ENCODE peak calls at places on chromosomes 7 and 10, in four cellular contexts. One of them, this sample, is unnamed.

GRCh38 chr7:115975766-115976165 is 54.8 kb downstream of the TFEC start:
- DNase-seq in HFFc6: no peak
- DNase-seq in ELR: no peak
- DNase-seq in amniotic stem cell: no peak
- DNase-seq in this sample: no peak

GRCh38 chr7:158606111-158606510 is 18.5 kb upstream of the PTPRN2 start:
- DNase-seq in ELR: no peak
- DNase-seq in HFFc6: peak
- DNase-seq in amniotic stem cell: no peak
- DNase-seq in this sample: no peak

GRCh38 chr7:152424348-152425108 is 11.3 kb downstream of the KMT2C start:
- DNase-seq in HFFc6: peak
- DNase-seq in ELR: peak
- DNase-seq in amniotic stem cell: no peak
- DNase-seq in this sample: no peak

GRCh38 chr10:5887029-5887428 is 2.7 kb downstream of the ANKRD16 start:
- DNase-seq in HFFc6: no peak
- DNase-seq in ELR: no peak
- DNase-seq in amniotic stem cell: no peak
- DNase-seq in this sample: no peak

GRCh38 chr10:102299873-102300272 is 54.5 kb downstream of the GBF1 start:
- DNase-seq in amniotic stem cell: no peak
- DNase-seq in HFFc6: peak
- DNase-seq in ELR: peak
- DNase-seq in this sample: no peak

GRCh38 chr10:110699859-110700468 is 55.8 kb downstream of the RBM20 start:
- DNase-seq in amniotic stem cell: no peak
- DNase-seq in ELR: no peak
- DNase-seq in HFFc6: no peak
- DNase-seq in this sample: no peak

GRCh38 chr7:103540338-103540737 is 94.3 kb upstream of the SLC26A5 start:
- DNase-seq in HFFc6: no peak
- DNase-seq in ELR: no peak
- DNase-seq in amniotic stem cell: no peak
- DNase-seq in this sample: no peak

GRCh38 chr10:7150349-7150748 is 260.5 kb downstream of the SFMBT2 start:
- DNase-seq in HFFc6: no peak
- DNase-seq in ELR: no peak
- DNase-seq in amniotic stem cell: no peak
- DNase-seq in this sample: no peak

GRCh38 chr10:11746883-11747539 is 4.8 kb downstream of the ECHDC3 start:
- DNase-seq in ELR: no peak
- DNase-seq in amniotic stem cell: no peak
- DNase-seq in HFFc6: no peak
- DNase-seq in this sample: no peak

This sample was measured in RWPE2.